ENCODE peak calls at places on chromosomes 1 and 21, in ten cellular contexts. T is mucosa of descending colon; U is substantia nigra; S is HEK293T; Z is Jurkat, Clone E6-1; C is stimulated activated CD8-positive, alpha-beta memory T cell treated with anti-CD3 and anti-CD28 coated beads, Interleukin-15, amount 100 ng/mL, for 4 hours; D is NCI-H2081; I is ovary; V is NCI-H1417 treated with DMSO at 0.1 percent for 48 hours; W is sciatic nerve. Q is an unnamed sample.

GRCh38 chr1:93615201-93616150 is 66.2 kb downstream of the BCAR3 start:
- DNase-seq in S (no peak), V (no peak), Z (no peak), I (no peak), D (no peak), C (peak; percentile 8), T (peak; percentile 17), U (no peak), W (no peak), Q (no peak)

GRCh38 chr1:18919174-18919905 is 17.0 kb upstream of the ALDH4A1 start:
- DNase-seq in C (no peak), U (no peak), Z (no peak), S (no peak), D (no peak), T (no peak), I (no peak), V (no peak), W (no peak), Q (no peak)

GRCh38 chr1:229537894-229538293 is 20.6 kb downstream of the ABCB10 start:
- DNase-seq in T (no peak), S (no peak), W (no peak), V (no peak), D (no peak), I (no peak), U (no peak), C (no peak), Z (peak; percentile 86), Q (no peak)

GRCh38 chr1:195202271-195202670 is 1406.0 kb downstream of the KCNT2 start:
- DNase-seq in I (peak; percentile 25), V (no peak), U (no peak), W (no peak), Z (no peak), C (no peak), T (no peak), D (peak; percentile 36), S (no peak), Q (no peak)

GRCh38 chr1:206002833-206003532 is at the start of gene RAB7B:
- DNase-seq in T (peak; percentile 53), C (no peak), U (peak; percentile 21), S (no peak), W (peak; percentile 85), I (peak; percentile 69), Z (no peak), V (no peak), D (no peak), Q (no peak)

GRCh38 chr1:9730096-9730901 is 78.8 kb downstream of the PIK3CD start:
- DNase-seq in S (no peak), T (no peak), I (no peak), D (no peak), V (no peak), W (no peak), C (no peak), U (peak; percentile 36), Z (no peak), Q (no peak)

GRCh38 chr1:12075195-12076114 is 12.4 kb downstream of the TNFRSF8 start:
- DNase-seq in W (no peak), C (no peak), I (peak; percentile 85), U (no peak), Z (no peak), V (no peak), T (no peak), S (no peak), D (no peak), Q (no peak)

GRCh38 chr1:14487671-14488070 is 110.8 kb upstream of the KAZN start:
- DNase-seq in V (no peak), D (no peak), S (no peak), I (no peak), C (no peak), U (no peak), Z (no peak), W (no peak), T (no peak), Q (no peak)

GRCh38 chr1:57831624-57832023 is 407.8 kb upstream of the DAB1 start:
- DNase-seq in W (no peak), I (no peak), D (no peak), S (no peak), T (no peak), V (no peak), Z (no peak), C (no peak), U (no peak), Q (no peak)

GRCh38 chr1:166839600-166840308 is 479 bp downstream of the POGK start:
- DNase-seq in T (peak; percentile 79), U (peak; percentile 61), S (peak; percentile 69), V (no peak), I (peak; percentile 51), W (peak; percentile 71), Z (no peak), D (peak; percentile 76), C (peak; percentile 42), Q (no peak)

GRCh38 chr1:227782226-227782625 is 33.2 kb upstream of the PRSS38 start:
- DNase-seq in W (no peak), I (no peak), Z (no peak), U (no peak), V (no peak), T (no peak), C (no peak), S (no peak), D (no peak), Q (no peak)

GRCh38 chr21:20971296-20971921 is 26.8 kb upstream of the NCAM2 start:
- DNase-seq in U (peak; percentile 68), S (peak; percentile 43), Z (peak; percentile 48), C (no peak), T (peak; percentile 57), V (no peak), I (peak; percentile 20), W (peak; percentile 77), D (peak; percentile 53), Q (no peak)

GRCh38 chr1:6041432-6042062 is 4.1 kb upstream of the KCNAB2 start:
- DNase-seq in C (no peak), W (no peak), S (peak; percentile 80), U (peak; percentile 11), Z (no peak), T (peak; percentile 55), I (peak; percentile 32), D (peak; percentile 21), V (no peak), Q (no peak)

GRCh38 chr1:71046891-71047634 is 553 bp downstream of the PTGER3 start:
- DNase-seq in W (no peak), U (no peak), D (no peak), I (peak; percentile 18), S (no peak), C (no peak), T (peak; percentile 10), V (no peak), Z (no peak), Q (no peak)

GRCh38 chr1:87684786-87685185 is 356.1 kb downstream of the LMO4 start:
- DNase-seq in W (no peak), V (no peak), C (no peak), S (peak; percentile 36), D (peak; percentile 22), I (no peak), T (peak; percentile 29), Z (no peak), U (no peak), Q (no peak)

GRCh38 chr21:45419162-45419561 is 14.2 kb downstream of the COL18A1 start:
- DNase-seq in T (no peak), C (no peak), U (no peak), Z (no peak), S (no peak), D (no peak), W (no peak), I (no peak), V (no peak), Q (no peak)

GRCh38 chr1:90707363-90707710 is 9.8 kb downstream of the BARHL2 start:
- DNase-seq in C (no peak), D (no peak), U (no peak), Z (no peak), S (peak; percentile 75), V (no peak), T (peak; percentile 66), W (no peak), I (no peak), Q (no peak)

GRCh38 chr1:203267347-203267846 is 37.9 kb upstream of the BTG2 start:
- DNase-seq in I (peak; percentile 87), D (peak; percentile 90), S (peak; percentile 81), Z (peak; percentile 86), W (peak; percentile 90), V (no peak), U (peak; percentile 60), T (peak; percentile 93), C (peak; percentile 36), Q (peak; percentile 95)

GRCh38 chr1:24955161-24955560 is 25.1 kb upstream of the RUNX3 start:
- DNase-seq in S (no peak), U (no peak), Z (peak; percentile 19), V (no peak), T (no peak), I (no peak), W (no peak), C (peak; percentile 55), D (no peak), Q (no peak)

GRCh38 chr1:116433283-116434257 is 60.5 kb downstream of the ATP1A1 start:
- DNase-seq in U (peak; percentile 93), T (peak; percentile 53), I (no peak), D (no peak), C (no peak), S (no peak), Z (no peak), W (peak; percentile 71), V (no peak), Q (no peak)

GRCh38 chr1:164440222-164440621 is 118.8 kb upstream of the PBX1 start:
- DNase-seq in Z (no peak), S (peak; percentile 46), C (no peak), T (peak; percentile 6), V (no peak), W (no peak), U (peak; percentile 25), I (peak; percentile 24), D (no peak), Q (no peak)

GRCh38 chr1:55506686-55507577 is 291.8 kb upstream of the USP24 start:
- DNase-seq in V (no peak), T (peak; percentile 63), W (no peak), U (no peak), I (no peak), S (no peak), Z (no peak), C (no peak), D (no peak), Q (no peak)

GRCh38 chr1:68232354-68233148 is at the start of gene WLS:
- DNase-seq in V (no peak), C (no peak), D (peak; percentile 79), W (peak; percentile 90), I (peak; percentile 85), U (peak; percentile 81), S (peak; percentile 86), T (peak; percentile 84), Z (no peak), Q (no peak)

GRCh38 chr1:5297199-5297877 is 642.9 kb downstream of the AJAP1 start:
- DNase-seq in U (peak; percentile 82), T (peak; percentile 12), S (no peak), Z (no peak), D (no peak), C (no peak), I (no peak), V (no peak), W (peak; percentile 65), Q (no peak)

GRCh38 chr1:184158911-184159701 is 107.6 kb downstream of the TSEN15 start:
- DNase-seq in I (no peak), W (no peak), V (no peak), T (no peak), D (no peak), U (no peak), Z (no peak), S (no peak), C (no peak), Q (no peak)

GRCh38 chr1:15214507-15214906 is 32.5 kb upstream of the FHAD1 start:
- DNase-seq in V (no peak), I (peak; percentile 81), W (peak; percentile 82), Z (no peak), C (no peak), D (no peak), T (no peak), U (no peak), S (no peak), Q (no peak)

Q was measured in NCI-H187 treated with DMSO at 0.1 percent for 48 hours.